ENCODE peak calls at places on chromosomes 7 and 10, in nine cellular contexts. E is Peyer's patch, Y is A549, N is upper lobe of left lung, P is transverse colon, O is heart left ventricle, L is prostate gland, Q is spleen, U is HCT116. H is an unnamed sample.

GRCh38 chr10:71218046-71218832 is 5.9 kb downstream of the UNC5B start:
- DNase-seq in E (peak), Q (peak), L (no peak), U (peak), Y (peak), O (peak), P (no peak), N (no peak), H (peak)

GRCh38 chr7:105097619-105098018 is 83.6 kb downstream of the KMT2E start:
- DNase-seq in N (no peak), Y (peak), E (no peak), P (no peak), Q (no peak), L (no peak), O (no peak), U (no peak), H (no peak)

GRCh38 chr7:158531661-158532060 is 56.0 kb downstream of the PTPRN2 start:
- DNase-seq in Y (no peak), N (no peak), E (no peak), P (no peak), L (no peak), Q (no peak), U (no peak), O (no peak), H (no peak)

GRCh38 chr10:28785018-28785417 is 107.7 kb downstream of the BAMBI start:
- DNase-seq in E (no peak), P (no peak), U (no peak), L (no peak), Q (no peak), N (no peak), Y (no peak), O (no peak), H (no peak)

GRCh38 chr10:112963835-112964234 is 13.8 kb downstream of the TCF7L2 start:
- DNase-seq in P (no peak), Y (peak), U (no peak), Q (no peak), E (no peak), N (no peak), O (no peak), L (no peak), H (no peak)

GRCh38 chr10:59674211-59674836 is 35.3 kb downstream of the SLC16A9 start:
- DNase-seq in N (no peak), U (no peak), O (no peak), L (no peak), Q (no peak), Y (no peak), E (peak), P (peak), H (no peak)

GRCh38 chr7:12322287-12322902 is 81.3 kb downstream of the VWDE start:
- DNase-seq in L (no peak), Q (no peak), N (no peak), Y (peak), E (no peak), O (no peak), P (no peak), U (peak), H (no peak)

GRCh38 chr10:120221873-120222485 is 235.0 kb upstream of the PLPP4 start:
- DNase-seq in L (peak), Q (no peak), O (no peak), N (no peak), U (peak), P (no peak), E (no peak), Y (peak), H (no peak)

GRCh38 chr7:98396768-98397167 is 4.1 kb downstream of the BAIAP2L1 start:
- DNase-seq in L (no peak), P (no peak), N (no peak), U (no peak), Q (no peak), Y (no peak), O (no peak), E (no peak), H (no peak)

GRCh38 chr7:134919240-134919641 is 67.1 kb upstream of the AGBL3 start:
- DNase-seq in Y (no peak), O (no peak), U (no peak), L (no peak), N (no peak), Q (no peak), P (no peak), E (no peak), H (no peak)

GRCh38 chr10:15378569-15378968 is 7.5 kb upstream of the FAM171A1 start:
- DNase-seq in E (no peak), Q (no peak), U (no peak), N (no peak), L (no peak), P (no peak), Y (no peak), O (no peak), H (no peak)
- TF ChIP-seq CTCF in E (no peak), Q (no peak), U (no peak), N (no peak), L (no peak), P (no peak), Y (no peak), O (no peak), H (no peak)

GRCh38 chr7:151016505-151016904 is 7.8 kb downstream of the ATG9B start:
- DNase-seq in Q (no peak), P (no peak), N (no peak), O (no peak), Y (no peak), E (no peak), L (no peak), U (no peak), H (no peak)
- TF ChIP-seq POLR2A in Q (no peak), P (no peak), N (no peak), O (no peak), Y (no peak), E (no peak), L (no peak), U (no peak), H (no peak)

GRCh38 chr7:29840701-29841100 is 34.4 kb downstream of the WIPF3 start:
- DNase-seq in O (no peak), P (no peak), U (no peak), Y (no peak), L (no peak), Q (no peak), N (no peak), E (no peak), H (no peak)
- TF ChIP-seq CTCF in O (no peak), P (no peak), U (no peak), Y (no peak), L (no peak), Q (no peak), N (no peak), E (no peak), H (no peak)

GRCh38 chr7:130922206-130923112 is 188.5 kb upstream of the KLF14 start:
- DNase-seq in N (no peak), O (no peak), P (no peak), Y (no peak), L (no peak), U (no peak), Q (no peak), E (no peak), H (no peak)

GRCh38 chr7:130919316-130920103 is 185.5 kb upstream of the KLF14 start:
- DNase-seq in Q (no peak), Y (no peak), P (no peak), L (no peak), U (no peak), E (no peak), N (no peak), O (no peak), H (no peak)

GRCh38 chr7:130920122-130920521 is 186.1 kb upstream of the KLF14 start:
- DNase-seq in O (no peak), E (no peak), U (no peak), Q (no peak), Y (no peak), P (no peak), L (no peak), N (no peak), H (peak)

GRCh38 chr7:130923930-130924329 is 189.9 kb upstream of the KLF14 start:
- DNase-seq in N (no peak), P (no peak), E (no peak), O (no peak), Y (no peak), Q (no peak), L (no peak), U (no peak), H (no peak)

DNA sequence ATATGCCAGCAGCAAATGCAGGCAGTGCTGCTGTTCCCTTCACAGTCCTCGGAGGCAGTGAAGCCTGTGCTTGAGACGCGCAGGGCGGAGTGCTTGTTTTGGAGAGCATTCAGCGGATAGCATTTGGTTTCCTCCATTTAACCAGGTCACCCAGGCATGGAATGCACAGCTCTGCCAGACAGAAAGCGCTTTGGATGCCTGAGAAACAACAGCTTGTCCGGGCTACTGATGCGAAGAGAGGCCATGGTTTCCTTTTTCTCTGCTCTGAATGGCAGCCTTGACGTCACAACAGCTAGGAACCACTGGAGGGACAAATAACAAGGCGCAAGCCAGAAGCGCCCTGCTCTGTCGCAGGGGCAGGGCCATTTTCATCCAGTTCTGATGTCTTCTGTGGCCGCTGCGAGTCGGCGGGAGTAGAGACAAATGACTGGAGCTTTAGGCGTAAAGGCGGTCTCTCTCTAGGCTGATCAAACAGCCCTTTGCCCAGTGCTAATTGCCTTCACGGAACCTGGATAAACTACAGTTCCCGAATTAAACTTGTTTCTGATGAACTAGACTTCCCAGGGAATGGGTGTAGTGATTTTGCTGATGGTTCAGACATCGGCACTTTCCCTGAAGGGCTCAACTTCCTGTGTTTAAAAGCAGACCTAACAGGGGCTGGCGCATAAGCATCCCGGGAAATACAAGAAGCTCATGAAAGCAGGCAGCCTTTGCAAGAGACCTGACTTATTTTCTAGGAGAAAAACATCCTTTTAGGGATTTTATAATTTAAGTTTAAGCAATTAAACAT is 187.6 kb upstream of the KLF14 start:
- DNase-seq in Q (no peak), E (peak), L (peak), Y (no peak), P (peak), O (no peak), N (peak), U (no peak), H (no peak)
- TF ChIP-seq POLR2A in Q (no peak), E (no peak), L (no peak), Y (no peak), P (peak), O (no peak), N (no peak), U (no peak), H (no peak)

GRCh38 chr10:6136215-6137201 is 47.7 kb downstream of the RBM17 start:
- DNase-seq in L (no peak), Q (peak), O (no peak), N (no peak), Y (no peak), E (peak), U (no peak), P (no peak), H (no peak)
- TF ChIP-seq CTCF in L (no peak), Q (no peak), O (no peak), N (no peak), Y (no peak), E (no peak), U (no peak), P (no peak), H (no peak)

DNA sequence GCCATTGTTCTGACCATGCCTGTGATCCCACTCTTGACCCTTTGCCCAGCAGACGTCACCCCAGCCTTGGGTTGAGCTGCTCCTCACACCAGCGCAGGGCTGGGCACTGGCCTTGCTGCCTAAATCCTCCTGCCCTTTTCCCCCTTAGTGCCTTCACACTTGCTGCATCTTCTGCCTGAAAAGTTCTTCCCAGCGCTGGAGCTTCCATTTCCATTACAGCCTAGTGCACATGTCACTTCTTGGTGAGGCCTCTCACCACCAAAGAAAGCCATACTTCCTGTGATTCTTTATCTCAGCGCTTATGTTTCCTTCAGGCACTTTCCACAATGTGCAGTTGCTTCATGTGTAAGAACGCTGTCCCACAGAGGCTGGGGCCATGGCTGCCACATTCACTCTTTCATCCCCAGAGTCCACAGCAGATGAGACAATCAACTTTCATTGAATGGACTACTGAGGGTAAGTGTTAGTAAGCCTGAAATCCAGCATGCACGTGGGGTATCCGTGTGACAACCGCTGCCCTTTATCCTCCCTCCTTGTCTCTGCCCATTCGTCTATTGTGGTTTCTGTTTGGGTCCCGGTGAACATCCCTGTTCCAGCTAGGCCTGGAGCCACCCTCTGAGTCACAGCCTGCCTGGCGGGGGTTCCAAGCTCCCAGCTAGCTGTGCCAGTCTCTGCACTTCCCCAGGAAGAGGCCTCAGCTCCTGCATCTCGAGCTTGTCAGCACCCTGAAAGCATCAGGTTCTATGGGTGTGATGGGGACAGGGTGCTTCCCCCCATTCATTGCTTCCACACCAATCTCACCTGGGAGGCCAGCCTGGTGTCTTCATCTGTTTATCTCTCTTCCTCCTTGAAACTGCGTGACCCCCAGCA is 37.4 kb downstream of the ADRA2A start:
- DNase-seq in Y (no peak), P (no peak), U (no peak), E (no peak), Q (no peak), L (no peak), N (no peak), O (no peak), H (peak)
- TF ChIP-seq POLR2A in Y (no peak), P (no peak), U (no peak), E (no peak), Q (no peak), L (no peak), N (no peak), O (no peak), H (no peak)

GRCh38 chr10:81817611-81818160 is 57.3 kb upstream of the NRG3 start:
- DNase-seq in Q (no peak), U (no peak), Y (no peak), E (no peak), N (peak), L (no peak), O (no peak), P (no peak), H (no peak)

GRCh38 chr10:81814842-81815241 is 60.2 kb upstream of the NRG3 start:
- DNase-seq in O (no peak), L (no peak), U (no peak), P (no peak), E (no peak), N (no peak), Y (no peak), Q (no peak), H (no peak)

GRCh38 chr10:81820418-81820817 is 54.6 kb upstream of the NRG3 start:
- DNase-seq in P (no peak), Q (no peak), U (no peak), N (no peak), Y (peak), E (no peak), L (no peak), O (no peak), H (no peak)
- TF ChIP-seq CTCF in P (no peak), Q (no peak), U (no peak), N (no peak), Y (no peak), E (no peak), L (no peak), O (no peak), H (no peak)

DNA sequence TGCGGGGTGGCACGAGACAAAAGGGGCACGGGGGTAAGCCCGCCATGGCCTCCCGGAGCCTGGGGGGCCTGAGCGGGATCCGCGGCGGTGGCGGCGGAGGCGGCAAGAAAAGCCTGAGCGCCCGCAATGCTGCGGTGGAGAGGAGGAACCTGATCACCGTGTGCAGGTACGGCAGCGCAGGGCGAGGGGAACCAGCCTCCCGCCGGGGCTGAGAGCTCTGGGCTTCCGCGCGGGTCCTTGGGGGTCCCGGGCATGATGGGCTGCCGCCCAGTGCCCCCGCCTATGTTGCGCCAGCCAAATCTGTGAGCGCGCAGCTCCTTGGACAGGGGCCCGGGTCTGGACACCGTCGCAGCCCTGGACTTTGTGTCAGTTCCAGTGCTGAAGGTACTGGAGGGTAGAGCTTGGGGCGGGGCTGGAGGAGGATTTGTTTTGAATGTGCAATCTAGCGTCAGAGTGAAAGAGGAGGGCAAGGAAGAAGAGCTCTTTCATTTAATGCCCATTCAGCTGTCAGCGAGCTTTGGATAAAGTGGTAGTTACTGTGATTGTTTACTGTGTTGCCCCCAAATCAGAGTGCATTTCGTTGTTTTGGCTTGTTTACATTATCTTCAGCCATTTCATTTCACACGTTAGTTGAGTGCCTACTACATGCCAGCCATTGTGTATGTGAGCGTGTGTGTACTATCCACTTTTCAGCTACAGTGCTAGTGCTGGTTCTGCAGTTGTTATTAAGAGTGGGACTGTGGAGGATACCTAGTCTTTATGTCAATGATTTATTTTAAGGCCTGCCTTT is 777 bp downstream of the RUNDC3B start:
- DNase-seq in N (peak), Y (peak), E (peak), O (peak), P (peak), L (peak), U (peak), Q (peak), H (peak)
- TF ChIP-seq POLR2A in N (no peak), Y (no peak), E (peak), O (no peak), P (peak), L (no peak), U (no peak), Q (no peak), H (no peak)

GRCh38 chr7:76179686-76180085 is 22.0 kb upstream of the SRRM3 start:
- DNase-seq in P (no peak), N (no peak), L (no peak), Y (no peak), U (no peak), E (no peak), Q (no peak), O (no peak), H (no peak)
- TF ChIP-seq CTCF in P (no peak), N (no peak), L (no peak), Y (no peak), U (no peak), E (no peak), Q (no peak), O (no peak), H (no peak)

DNA sequence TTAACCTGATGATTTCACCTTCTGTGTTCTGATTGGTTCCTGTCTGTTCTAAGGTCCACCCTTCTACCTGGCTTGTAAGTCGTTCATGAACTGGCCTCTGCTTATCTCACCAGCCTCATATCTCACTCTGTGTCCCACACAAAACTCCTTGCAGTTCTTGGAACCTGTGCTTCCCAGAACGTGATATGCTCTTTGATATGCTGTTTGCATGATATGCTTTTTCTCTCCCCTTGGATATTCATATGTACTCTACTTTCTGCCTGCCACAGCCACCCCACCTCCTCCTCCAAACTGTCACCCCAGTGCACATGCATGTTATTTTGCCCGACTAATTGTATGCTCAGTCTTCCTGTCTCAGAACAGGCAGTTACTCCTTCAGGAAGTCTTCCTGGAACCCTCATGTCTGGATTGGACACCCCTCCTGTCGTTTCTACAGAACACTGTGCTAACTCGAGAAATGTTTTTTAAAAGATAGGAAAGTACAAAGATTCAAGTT is 1.9 kb upstream of the ITPRIP start:
- DNase-seq in L (no peak), E (no peak), Q (no peak), P (no peak), Y (no peak), N (no peak), U (no peak), O (no peak), H (no peak)
- TF ChIP-seq POLR2A in L (no peak), E (no peak), Q (no peak), P (no peak), Y (no peak), N (no peak), U (no peak), O (no peak), H (no peak)